ENCODE peak calls at places on chromosomes 5 and 9, in five cellular contexts. W is suprapubic skin, U is bronchial epithelial cell, B is Peyer's patch, G is fibroblast of pulmonary artery. K is an unnamed sample.

GRCh38 chr9:70111042-70111602 is 67.5 kb downstream of the MAMDC2 start:
- DNase-seq in B (peak), W (peak), U (peak), G (peak), K (peak)

GRCh38 chr5:135569755-135570452 is 8.9 kb downstream of the CXCL14 start:
- DNase-seq in W (no peak), B (no peak), G (peak), U (peak), K (peak)

GRCh38 chr5:137899493-137899892 is 10.2 kb downstream of the PKD2L2 start:
- DNase-seq in U (no peak), B (no peak), W (no peak), G (no peak), K (no peak)

GRCh38 chr5:134582941-134583340 is 49.7 kb downstream of the SAR1B start:
- DNase-seq in G (no peak), U (no peak), W (no peak), B (no peak), K (no peak)

GRCh38 chr9:96417610-96418073 is 528 bp downstream of the ZNF367 start:
- DNase-seq in G (no peak), B (no peak), W (peak), U (no peak), K (no peak)

GRCh38 chr9:109953813-109954489 is 174.0 kb downstream of the PALM2AKAP2 start:
- DNase-seq in W (no peak), U (no peak), B (no peak), G (no peak), K (no peak)

GRCh38 chr5:126794157-126794828 is 17.4 kb downstream of the LMNB1 start:
- DNase-seq in G (no peak), B (no peak), W (no peak), U (no peak), K (no peak)

GRCh38 chr5:100444961-100445360 is 90.2 kb upstream of the FAM174A start:
- DNase-seq in G (no peak), U (no peak), W (no peak), B (no peak), K (no peak)

GRCh38 chr5:91670565-91670964 is 287.4 kb upstream of the ARRDC3 start:
- DNase-seq in G (no peak), U (no peak), W (no peak), B (no peak), K (no peak)

GRCh38 chr5:179699640-179700298 is 1.0 kb downstream of the CANX start:
- DNase-seq in G (peak), U (peak), B (no peak), W (no peak), K (peak)

GRCh38 chr5:79032031-79032711 is 37.3 kb downstream of the DMGDH start:
- DNase-seq in B (no peak), G (no peak), U (peak), W (no peak), K (no peak)

GRCh38 chr5:4862500-4862899 is 277.6 kb upstream of the ADAMTS16 start:
- DNase-seq in G (peak), U (peak), B (no peak), W (no peak), K (peak)

GRCh38 chr5:75236322-75237316 is at the start of gene ANKRD31:
- DNase-seq in W (peak), U (peak), G (peak), B (peak), K (peak)

GRCh38 chr9:90815183-90815943 is 13.7 kb downstream of the SYK start:
- DNase-seq in W (no peak), B (peak), U (peak), G (no peak), K (no peak)

GRCh38 chr9:135989722-135990467 is 28.7 kb upstream of the UBAC1 start:
- DNase-seq in W (no peak), B (no peak), U (no peak), G (no peak), K (no peak)

GRCh38 chr5:95241635-95242034 is 43.3 kb downstream of the MCTP1 start:
- DNase-seq in W (no peak), B (no peak), U (no peak), G (no peak), K (no peak)

GRCh38 chr9:75147638-75148037 is 59.3 kb downstream of the OSTF1 start:
- DNase-seq in G (peak), W (no peak), U (peak), B (no peak), K (no peak)

GRCh38 chr9:33306037-33306436 is 15.7 kb downstream of the NFX1 start:
- DNase-seq in B (no peak), W (no peak), G (no peak), U (no peak), K (peak)

GRCh38 chr5:56344594-56344993 is 111.5 kb upstream of the ANKRD55 start:
- DNase-seq in U (no peak), G (no peak), W (no peak), B (no peak), K (no peak)

GRCh38 chr9:89617978-89618377 is 13.2 kb downstream of the GADD45G start:
- DNase-seq in B (no peak), W (no peak), U (no peak), G (no peak), K (no peak)

GRCh38 chr5:176420972-176421544 is 4.7 kb upstream of the CLTB start:
- DNase-seq in B (no peak), U (no peak), W (no peak), G (no peak), K (no peak)

GRCh38 chr9:32590898-32591297 is 17.9 kb upstream of the NDUFB6 start:
- DNase-seq in W (no peak), U (peak), G (no peak), B (no peak), K (no peak)

GRCh38 chr5:58246521-58246944 is 213.4 kb downstream of the PLK2 start:
- DNase-seq in W (no peak), U (no peak), G (no peak), B (no peak), K (no peak)

GRCh38 chr5:77211013-77211690 is 672 bp downstream of the PDE8B start:
- DNase-seq in G (no peak), W (no peak), U (no peak), B (no peak), K (no peak)

GRCh38 chr5:169803077-169803981 is 166.3 kb downstream of the DOCK2 start:
- DNase-seq in U (peak), G (peak), W (no peak), B (no peak), K (peak)

GRCh38 chr5:147073098-147073497 is 161.7 kb upstream of the STK32A start:
- DNase-seq in B (no peak), U (no peak), G (no peak), W (no peak), K (no peak)

GRCh38 chr9:33161011-33161588 is 6.0 kb downstream of the B4GALT1 start:
- DNase-seq in G (peak), W (peak), B (peak), U (peak), K (peak)

GRCh38 chr5:179270581-179271300 is 74.5 kb downstream of the ADAMTS2 start:
- DNase-seq in G (peak), W (peak), B (no peak), U (no peak), K (peak)

GRCh38 chr5:82513739-82514138 is 235.6 kb upstream of the RPS23 start:
- DNase-seq in U (no peak), W (no peak), B (no peak), G (no peak), K (no peak)

GRCh38 chr9:26955222-26955903 is 849 bp upstream of the IFT74 start:
- DNase-seq in U (no peak), W (no peak), B (no peak), G (no peak), K (peak)

GRCh38 chr9:137316012-137316981 is 14.2 kb upstream of the NRARP start:
- DNase-seq in G (peak), U (no peak), B (no peak), W (peak), K (peak)

GRCh38 chr5:175246242-175246891 is 197.6 kb downstream of the DRD1 start:
- DNase-seq in W (no peak), U (peak), G (peak), B (no peak), K (peak)

DNA sequence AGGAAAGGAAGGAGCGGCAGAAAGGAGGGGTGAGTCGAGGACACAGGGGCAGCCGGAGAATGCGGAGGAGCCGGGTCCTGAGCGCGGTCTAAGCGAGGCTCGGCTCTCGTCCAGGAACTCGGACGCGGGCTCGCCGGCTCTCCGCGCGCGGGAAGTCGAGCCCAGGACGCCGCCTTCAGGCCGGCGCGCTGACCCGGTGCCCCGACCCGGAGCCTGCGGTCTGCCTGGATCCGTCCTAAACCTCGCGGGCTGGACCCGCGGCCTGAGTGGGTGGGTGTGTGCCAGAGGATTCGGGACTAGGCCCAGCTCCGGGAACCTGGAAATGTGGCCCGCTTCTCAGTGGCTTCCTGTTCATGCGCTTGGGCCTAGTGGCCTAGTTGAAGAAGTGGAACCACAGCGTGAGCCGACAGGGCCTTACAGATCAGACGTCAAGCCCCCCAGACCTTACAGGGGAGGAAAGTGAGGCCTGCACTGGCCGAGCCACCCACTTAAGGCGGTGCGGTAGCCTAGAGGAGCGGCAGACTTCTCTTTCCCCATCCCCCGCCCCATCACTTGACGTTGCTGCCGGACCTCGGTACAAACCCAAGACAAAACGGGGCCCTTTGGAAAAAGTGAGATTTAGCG is 1.2 kb downstream of the CDKN2B-AS1 start:
- DNase-seq in G (peak), U (no peak), W (no peak), B (peak), K (peak)
- TF ChIP-seq CTCF in G (peak), U (peak), W (no peak), B (no peak), K (peak)

DNA sequence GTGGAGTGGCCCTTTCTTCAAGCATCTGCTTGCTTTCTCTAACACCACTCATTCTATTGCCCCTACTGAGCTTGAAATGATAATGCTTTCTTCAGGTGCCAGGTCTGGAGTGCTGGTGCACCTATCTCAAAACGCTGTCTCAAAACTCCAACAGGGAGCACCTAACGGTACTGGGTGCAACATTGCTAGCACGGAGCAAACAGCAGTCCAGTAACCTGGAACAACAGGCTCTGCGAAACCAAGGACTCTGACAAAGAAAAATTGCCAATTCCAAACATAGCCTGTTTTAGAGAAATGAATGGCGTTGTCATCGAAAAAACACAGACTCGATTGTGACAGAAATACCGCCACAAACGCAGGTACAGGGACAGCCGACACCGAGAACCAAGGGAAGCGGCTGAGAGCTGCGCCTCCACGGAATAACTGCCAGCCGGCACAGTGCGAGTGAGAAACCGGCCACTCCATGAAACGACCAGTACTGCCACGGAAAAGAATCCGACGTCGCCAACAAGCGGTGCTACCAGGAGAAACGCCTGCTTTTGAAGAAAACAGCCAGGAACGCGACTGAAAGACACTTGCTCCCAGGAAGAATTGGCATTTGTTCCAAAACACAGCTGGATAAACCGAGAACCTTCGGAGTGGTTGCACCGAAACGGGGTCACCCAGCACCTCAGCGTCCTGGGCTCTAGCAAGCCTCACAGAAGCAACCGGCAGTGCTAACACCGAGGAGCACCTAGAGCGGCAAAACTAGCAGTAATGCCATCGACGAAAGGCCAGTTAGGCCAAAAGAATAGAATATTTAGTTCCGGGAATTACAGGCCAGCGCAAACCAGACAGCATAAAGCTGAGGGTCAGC is 3.0 kb downstream of the ANXA2R start:
- DNase-seq in G (peak), U (no peak), B (no peak), W (no peak), K (no peak)
- H3K4me3 ChIP-seq in G (peak), U (no peak), B (peak), W (peak), K (no peak)

DNA sequence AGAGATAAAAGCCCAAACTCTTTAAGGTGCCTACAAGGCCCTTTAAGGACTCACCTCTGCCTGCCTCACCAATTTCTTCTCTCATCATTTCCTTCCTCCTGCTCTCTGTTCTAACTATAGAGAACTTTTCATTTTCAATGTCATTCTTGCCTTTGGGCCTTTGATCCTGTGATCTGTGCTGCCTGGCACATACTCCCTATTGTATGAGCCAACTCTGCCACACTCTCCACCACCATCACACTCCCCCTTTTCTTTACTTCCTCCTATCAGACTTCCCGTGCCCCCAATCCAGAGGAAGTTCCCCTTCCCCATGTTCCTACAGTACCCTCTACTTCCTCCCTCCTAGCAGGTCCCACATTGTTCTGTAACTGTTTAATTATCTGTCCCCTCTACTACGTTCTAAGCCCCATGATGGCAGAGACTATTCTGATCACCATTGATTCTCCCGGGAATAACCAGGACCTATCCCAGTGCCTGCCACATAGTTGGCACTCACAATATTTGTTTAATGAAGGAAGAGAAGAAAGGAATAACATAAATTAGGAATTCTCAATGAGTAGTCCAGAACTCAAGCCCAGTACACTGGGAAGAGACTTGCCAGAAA is 27.6 kb downstream of the ADAM19 start:
- DNase-seq in U (no peak), G (no peak), W (no peak), B (no peak), K (no peak)
- TF ChIP-seq CTCF in U (no peak), G (no peak), W (no peak), B (no peak), K (no peak)

GRCh38 chr5:151682751-151683331 is 3.9 kb downstream of the SPARC start:
- DNase-seq in U (peak), W (no peak), B (no peak), G (no peak), K (peak)

GRCh38 chr5:151683444-151683843 is 3.3 kb downstream of the SPARC start:
- DNase-seq in U (no peak), B (no peak), G (no peak), W (no peak), K (no peak)

GRCh38 chr5:151680944-151681427 is 5.7 kb downstream of the SPARC start:
- DNase-seq in B (no peak), U (no peak), W (no peak), G (no peak), K (peak)

GRCh38 chr5:151683936-151684586 is 2.7 kb downstream of the SPARC start:
- DNase-seq in B (no peak), U (no peak), G (peak), W (no peak), K (no peak)

DNA sequence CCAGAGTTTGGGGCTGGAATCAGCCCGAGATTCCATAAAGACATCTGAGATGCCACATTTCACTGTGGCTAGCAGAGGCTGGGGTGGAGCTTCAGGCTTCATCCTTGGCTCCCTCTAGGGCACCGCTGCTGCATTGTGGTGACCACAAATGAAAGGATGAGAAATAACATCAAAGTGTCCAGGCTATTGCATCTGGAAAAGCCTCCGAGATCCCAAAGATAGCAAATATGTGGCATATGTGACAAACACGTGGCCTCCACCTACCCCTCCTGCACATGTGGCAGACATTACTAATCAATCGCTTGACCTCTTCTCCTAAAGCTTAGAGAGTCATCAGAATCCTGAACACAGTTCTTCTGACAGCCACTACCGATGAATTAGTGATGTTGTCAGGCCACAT is 4.5 kb downstream of the SPARC start:
- DNase-seq in G (no peak), U (no peak), B (no peak), W (no peak), K (peak)
- H3K4me3 ChIP-seq in G (peak), U (no peak), B (no peak), W (peak), K (peak)

GRCh38 chr5:3180610-3181009 is 415.0 kb upstream of the IRX1 start:
- DNase-seq in W (no peak), U (no peak), B (no peak), G (no peak), K (no peak)

GRCh38 chr5:3181641-3182040 is 414.0 kb upstream of the IRX1 start:
- DNase-seq in B (no peak), U (no peak), W (no peak), G (no peak), K (no peak)

GRCh38 chr5:3175416-3175815 is 420.2 kb upstream of the IRX1 start:
- DNase-seq in B (no peak), G (no peak), W (no peak), U (no peak), K (no peak)

GRCh38 chr5:3179220-3179619 is 416.4 kb upstream of the IRX1 start:
- DNase-seq in W (no peak), G (no peak), B (no peak), U (no peak), K (no peak)

DNA sequence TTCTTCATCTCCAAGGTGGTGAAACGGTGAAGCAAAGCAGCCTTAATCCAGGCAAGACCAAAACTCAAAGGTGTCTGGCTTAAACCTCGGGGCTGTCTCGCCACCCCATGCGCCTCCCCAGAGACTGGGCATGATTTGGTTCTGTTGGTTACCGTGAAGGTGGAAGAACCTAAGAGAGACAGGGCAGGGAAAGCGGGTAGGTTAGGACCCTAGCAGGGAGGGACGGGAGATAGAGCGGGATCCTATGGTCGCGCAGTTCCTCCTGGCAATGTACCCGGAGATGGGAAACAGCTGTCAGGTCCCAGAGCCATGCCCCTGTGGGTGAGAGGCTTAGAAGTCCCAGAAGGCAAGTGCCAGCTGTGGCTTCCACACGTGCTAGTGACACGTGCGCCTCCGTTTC is 418.3 kb upstream of the IRX1 start:
- DNase-seq in W (no peak), U (no peak), G (no peak), B (no peak), K (no peak)
- TF ChIP-seq CTCF in W (no peak), U (no peak), G (no peak), B (no peak), K (no peak)

K was measured in fibroblast of mammary gland.